ENCODE peak calls at places on chromosome 22, in nine cellular contexts. One of them, this sample, is unnamed.
A peak's percentile ranks its signal among the peaks of the same experiment; 100 is the strongest.

GRCh38 chr22:29509298-29509697 is 29.3 kb downstream of the NEFH start:
- DNase-seq in Karpas-422: no peak
- DNase-seq in stomach: no peak
- DNase-seq in fibroblast of lung: no peak
- DNase-seq in GM23248: no peak
- DNase-seq in psoas muscle: no peak
- DNase-seq in small intestine: no peak
- DNase-seq in adrenal gland: no peak
- DNase-seq in body of pancreas: no peak
- DNase-seq in this sample: no peak

GRCh38 chr22:43274595-43275240 is 68.5 kb downstream of the SCUBE1 start:
- DNase-seq in Karpas-422: no peak
- DNase-seq in stomach: no peak
- DNase-seq in fibroblast of lung: no peak
- DNase-seq in GM23248: no peak
- DNase-seq in psoas muscle: no peak
- DNase-seq in small intestine: no peak
- DNase-seq in adrenal gland: no peak
- DNase-seq in body of pancreas: no peak
- DNase-seq in this sample: no peak

GRCh38 chr22:20750461-20751184 is 23.3 kb upstream of the SERPIND1 start:
- DNase-seq in Karpas-422: no peak
- DNase-seq in stomach: peak; percentile 50
- DNase-seq in fibroblast of lung: peak; percentile 86
- DNase-seq in GM23248: peak; percentile 93
- DNase-seq in psoas muscle: peak; percentile 89
- DNase-seq in small intestine: peak; percentile 25
- DNase-seq in adrenal gland: peak; percentile 74
- DNase-seq in body of pancreas: peak; percentile 52
- DNase-seq in this sample: peak; percentile 80

GRCh38 chr22:33575041-33575440 is 345.2 kb downstream of the LARGE1 start:
- DNase-seq in Karpas-422: no peak
- DNase-seq in stomach: no peak
- DNase-seq in fibroblast of lung: no peak
- DNase-seq in GM23248: no peak
- DNase-seq in psoas muscle: no peak
- DNase-seq in small intestine: no peak
- DNase-seq in adrenal gland: no peak
- DNase-seq in body of pancreas: no peak
- DNase-seq in this sample: no peak

GRCh38 chr22:28911279-28911640 is 27.9 kb downstream of the ZNRF3 start:
- DNase-seq in Karpas-422: no peak
- DNase-seq in stomach: no peak
- DNase-seq in fibroblast of lung: no peak
- DNase-seq in GM23248: no peak
- DNase-seq in psoas muscle: no peak
- DNase-seq in small intestine: no peak
- DNase-seq in adrenal gland: no peak
- DNase-seq in body of pancreas: no peak
- DNase-seq in this sample: no peak

GRCh38 chr22:29733362-29734322 is 13.8 kb downstream of the CABP7 start:
- DNase-seq in Karpas-422: peak; percentile 77
- DNase-seq in stomach: no peak
- DNase-seq in fibroblast of lung: no peak
- DNase-seq in GM23248: no peak
- DNase-seq in psoas muscle: peak; percentile 81
- DNase-seq in small intestine: peak; percentile 83
- DNase-seq in adrenal gland: peak; percentile 79
- DNase-seq in body of pancreas: peak; percentile 60
- DNase-seq in this sample: no peak

GRCh38 chr22:29626497-29627195 is 23.2 kb downstream of the NF2 start:
- DNase-seq in Karpas-422: no peak
- DNase-seq in stomach: no peak
- DNase-seq in fibroblast of lung: peak; percentile 94
- DNase-seq in GM23248: peak; percentile 98
- DNase-seq in psoas muscle: no peak
- DNase-seq in small intestine: no peak
- DNase-seq in adrenal gland: no peak
- DNase-seq in body of pancreas: no peak
- DNase-seq in this sample: no peak

GRCh38 chr22:35896306-35896705 is 132.3 kb downstream of the RBFOX2 start:
- DNase-seq in Karpas-422: no peak
- DNase-seq in stomach: no peak
- DNase-seq in fibroblast of lung: no peak
- DNase-seq in GM23248: no peak
- DNase-seq in psoas muscle: no peak
- DNase-seq in small intestine: no peak
- DNase-seq in adrenal gland: no peak
- DNase-seq in body of pancreas: no peak
- DNase-seq in this sample: no peak

GRCh38 chr22:40966683-40967082 is 15.5 kb downstream of the RBX1 start:
- DNase-seq in Karpas-422: no peak
- DNase-seq in stomach: no peak
- DNase-seq in fibroblast of lung: no peak
- DNase-seq in GM23248: no peak
- DNase-seq in psoas muscle: no peak
- DNase-seq in small intestine: no peak
- DNase-seq in adrenal gland: no peak
- DNase-seq in body of pancreas: peak; percentile 32
- DNase-seq in this sample: no peak

GRCh38 chr22:42680648-42681047 is 31.5 kb upstream of the CYB5R3 start:
- DNase-seq in Karpas-422: no peak
- DNase-seq in stomach: no peak
- DNase-seq in fibroblast of lung: peak; percentile 94
- DNase-seq in GM23248: peak; percentile 97
- DNase-seq in psoas muscle: no peak
- DNase-seq in small intestine: peak; percentile 22
- DNase-seq in adrenal gland: no peak
- DNase-seq in body of pancreas: peak; percentile 40
- DNase-seq in this sample: peak; percentile 65

GRCh38 chr22:19113429-19113828 is 8.8 kb downstream of the DGCR2 start:
- DNase-seq in Karpas-422: no peak
- DNase-seq in stomach: no peak
- DNase-seq in fibroblast of lung: no peak
- DNase-seq in GM23248: no peak
- DNase-seq in psoas muscle: no peak
- DNase-seq in small intestine: no peak
- DNase-seq in adrenal gland: no peak
- DNase-seq in body of pancreas: no peak
- DNase-seq in this sample: no peak

GRCh38 chr22:19111140-19111539 is 11.1 kb downstream of the DGCR2 start:
- DNase-seq in Karpas-422: no peak
- DNase-seq in stomach: no peak
- DNase-seq in fibroblast of lung: no peak
- DNase-seq in GM23248: no peak
- DNase-seq in psoas muscle: no peak
- DNase-seq in small intestine: no peak
- DNase-seq in adrenal gland: no peak
- DNase-seq in body of pancreas: no peak
- DNase-seq in this sample: no peak

GRCh38 chr22:19110064-19110458 is 12.2 kb downstream of the DGCR2 start:
- DNase-seq in Karpas-422: no peak
- DNase-seq in stomach: no peak
- DNase-seq in fibroblast of lung: no peak
- DNase-seq in GM23248: no peak
- DNase-seq in psoas muscle: no peak
- DNase-seq in small intestine: no peak
- DNase-seq in adrenal gland: no peak
- DNase-seq in body of pancreas: no peak
- DNase-seq in this sample: no peak

GRCh38 chr22:19109198-19110063 is 12.8 kb downstream of the DGCR2 start:
- DNase-seq in Karpas-422: peak; percentile 76
- DNase-seq in stomach: peak; percentile 68
- DNase-seq in fibroblast of lung: peak; percentile 48
- DNase-seq in GM23248: peak; percentile 65
- DNase-seq in psoas muscle: no peak
- DNase-seq in small intestine: peak; percentile 83
- DNase-seq in adrenal gland: no peak
- DNase-seq in body of pancreas: peak; percentile 79
- DNase-seq in this sample: no peak

DNA sequence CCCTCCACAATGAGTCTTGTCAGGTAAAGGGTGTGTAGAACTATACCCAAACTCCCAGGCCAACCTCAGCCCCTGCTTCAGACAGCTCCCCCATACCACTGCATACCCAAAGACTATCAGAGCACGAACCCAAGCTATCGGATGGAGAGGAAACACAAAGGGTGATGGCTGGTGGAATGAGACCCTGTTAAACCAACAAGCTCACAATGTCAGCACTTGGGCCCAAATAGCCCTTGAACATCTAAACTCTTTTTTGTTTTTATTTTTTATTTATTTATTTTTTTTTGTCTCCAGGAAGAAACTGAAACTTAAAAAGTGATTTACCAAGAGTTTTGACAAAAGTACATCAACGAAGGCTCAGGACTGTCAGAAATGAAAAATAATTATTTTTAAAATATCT is 10.6 kb downstream of the DGCR2 start:
- DNase-seq in Karpas-422: no peak
- DNase-seq in stomach: no peak
- DNase-seq in fibroblast of lung: no peak
- DNase-seq in GM23248: no peak
- DNase-seq in psoas muscle: no peak
- DNase-seq in small intestine: no peak
- DNase-seq in adrenal gland: no peak
- DNase-seq in body of pancreas: no peak
- DNase-seq in this sample: no peak
- H3K4me3 ChIP-seq in Karpas-422: no peak overlapping the region
- H3K4me3 ChIP-seq in stomach: no peak overlapping the region
- H3K4me3 ChIP-seq in fibroblast of lung: no peak overlapping the region
- H3K4me3 ChIP-seq in GM23248: no peak overlapping the region
- H3K4me3 ChIP-seq in psoas muscle: no peak overlapping the region
- H3K4me3 ChIP-seq in small intestine: no peak overlapping the region
- H3K4me3 ChIP-seq in adrenal gland: no peak overlapping the region
- H3K4me3 ChIP-seq in body of pancreas: no peak overlapping the region
- H3K4me3 ChIP-seq in this sample: no peak overlapping the region

DNA sequence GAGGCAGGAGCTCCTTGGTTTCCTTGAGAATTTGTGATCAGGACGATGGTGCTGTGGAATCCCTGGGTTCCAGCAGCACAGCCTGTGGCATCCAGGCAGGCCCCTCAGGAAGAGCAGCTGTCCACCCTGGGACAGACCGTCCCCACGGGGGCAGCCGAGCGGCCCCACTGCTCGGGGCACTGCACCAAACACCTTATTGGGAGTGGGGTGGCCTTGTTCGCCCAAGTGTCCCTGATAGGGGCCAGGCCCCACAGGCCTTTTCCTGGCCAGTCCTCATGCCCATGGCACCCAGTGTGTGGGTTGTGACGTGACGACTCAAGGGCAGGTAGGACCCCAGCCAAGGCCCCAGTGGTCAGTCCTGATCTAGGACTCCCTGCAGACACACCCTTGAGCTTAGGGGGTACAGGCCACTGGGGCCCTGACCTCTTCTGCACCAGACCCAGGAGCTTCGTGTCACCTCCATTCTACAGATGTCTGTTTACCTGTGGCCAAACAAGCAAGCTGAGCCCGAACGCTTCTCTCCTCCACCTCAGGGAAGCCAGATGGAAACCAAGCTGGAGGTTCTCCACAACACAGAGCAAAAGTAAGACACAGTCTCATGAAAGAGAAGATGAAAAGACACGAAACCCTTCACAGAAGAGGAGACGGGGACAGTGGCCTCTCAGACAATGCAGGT is 1.5 kb upstream of the BRD1 start:
- DNase-seq in Karpas-422: no peak
- DNase-seq in stomach: no peak
- DNase-seq in fibroblast of lung: no peak
- DNase-seq in GM23248: no peak
- DNase-seq in psoas muscle: peak; percentile 49
- DNase-seq in small intestine: no peak
- DNase-seq in adrenal gland: no peak
- DNase-seq in body of pancreas: no peak
- DNase-seq in this sample: no peak
- H3K27ac ChIP-seq in Karpas-422: no peak overlapping the region
- H3K27ac ChIP-seq in stomach: no peak overlapping the region
- H3K27ac ChIP-seq in fibroblast of lung: no peak overlapping the region
- H3K27ac ChIP-seq in GM23248: no peak overlapping the region
- H3K27ac ChIP-seq in psoas muscle: no peak overlapping the region
- H3K27ac ChIP-seq in small intestine: no peak overlapping the region
- H3K27ac ChIP-seq in adrenal gland: no peak overlapping the region
- H3K27ac ChIP-seq in body of pancreas: no peak overlapping the region
- H3K27ac ChIP-seq in this sample: no peak overlapping the region

DNA sequence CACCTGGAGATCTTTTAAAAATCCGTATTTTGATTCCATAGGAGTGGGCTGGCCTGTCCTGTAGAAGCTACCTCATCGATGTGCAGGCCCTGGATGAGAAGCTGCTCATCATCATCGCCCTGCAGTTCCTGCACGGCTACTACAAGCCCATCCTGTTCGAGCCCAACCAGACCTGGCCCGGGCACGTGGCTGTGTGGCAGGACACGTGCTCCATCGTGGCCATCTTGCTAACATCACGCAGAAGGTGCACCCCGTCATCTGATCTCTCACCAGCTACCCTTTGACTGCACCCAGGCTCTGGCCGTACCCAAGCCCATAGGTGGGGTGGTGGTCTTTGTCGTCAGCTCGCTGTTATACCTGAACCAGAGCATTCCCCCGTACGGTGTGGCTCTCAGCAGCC is 14.2 kb upstream of the SLC5A4 start:
- DNase-seq in Karpas-422: no peak
- DNase-seq in stomach: no peak
- DNase-seq in fibroblast of lung: no peak
- DNase-seq in GM23248: no peak
- DNase-seq in psoas muscle: no peak
- DNase-seq in small intestine: no peak
- DNase-seq in adrenal gland: no peak
- DNase-seq in body of pancreas: no peak
- DNase-seq in this sample: no peak
- H3K4me3 ChIP-seq in Karpas-422: no peak overlapping the region
- H3K4me3 ChIP-seq in stomach: no peak overlapping the region
- H3K4me3 ChIP-seq in fibroblast of lung: no peak overlapping the region
- H3K4me3 ChIP-seq in GM23248: no peak overlapping the region
- H3K4me3 ChIP-seq in psoas muscle: no peak overlapping the region
- H3K4me3 ChIP-seq in small intestine: no peak overlapping the region
- H3K4me3 ChIP-seq in adrenal gland: no peak overlapping the region
- H3K4me3 ChIP-seq in body of pancreas: no peak overlapping the region
- H3K4me3 ChIP-seq in this sample: no peak overlapping the region

DNA sequence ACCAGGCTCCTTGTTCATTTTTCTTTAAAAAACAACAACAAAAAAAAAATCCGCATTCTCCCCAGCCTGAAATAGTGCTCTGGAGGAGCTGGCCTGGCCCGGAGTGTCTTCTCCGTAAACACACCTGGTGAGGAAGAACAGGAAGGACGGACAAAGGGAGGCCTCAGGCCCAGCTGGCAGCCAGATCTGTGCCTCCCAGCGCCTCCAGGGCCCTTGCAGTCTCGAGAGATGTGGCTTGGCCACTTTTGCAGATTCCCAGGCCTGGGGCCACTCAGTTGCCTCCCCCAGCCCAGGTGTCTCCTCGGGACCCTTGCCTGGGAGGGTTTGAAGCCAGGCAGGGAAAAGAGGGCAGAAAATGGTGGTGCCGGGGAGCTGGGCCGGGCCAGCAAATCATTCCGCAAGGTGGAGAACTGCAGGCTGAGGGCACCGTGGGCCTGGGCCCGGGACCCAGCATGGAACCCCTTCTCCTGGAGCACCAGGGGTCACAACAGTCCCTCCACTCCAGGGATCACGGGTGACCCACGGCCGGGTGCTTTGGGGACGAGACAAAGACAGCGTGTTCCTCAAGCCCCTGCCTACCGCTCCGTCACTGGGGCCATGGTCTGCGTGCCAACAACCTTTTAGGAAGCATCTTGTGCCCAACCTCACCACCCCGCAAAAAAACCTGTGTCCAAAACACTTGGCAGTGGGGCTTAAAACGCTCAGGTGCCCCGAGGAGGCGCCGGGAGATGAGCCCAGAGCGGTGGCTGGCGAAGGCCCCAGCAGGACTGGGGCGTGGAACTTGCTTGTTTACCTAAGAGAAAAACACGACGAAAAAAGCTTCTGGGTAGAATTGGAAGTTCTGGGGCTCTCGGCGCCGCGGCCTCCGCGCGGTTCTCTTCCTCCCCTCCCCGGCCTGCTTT is 67.1 kb upstream of the WNT7B start:
- DNase-seq in Karpas-422: no peak
- DNase-seq in stomach: peak; percentile 54
- DNase-seq in fibroblast of lung: peak; percentile 35
- DNase-seq in GM23248: peak; percentile 67
- DNase-seq in psoas muscle: peak; percentile 79
- DNase-seq in small intestine: peak; percentile 49
- DNase-seq in adrenal gland: no peak
- DNase-seq in body of pancreas: peak; percentile 60
- DNase-seq in this sample: peak; percentile 73
- H3K27ac ChIP-seq in Karpas-422: no peak overlapping the region
- H3K27ac ChIP-seq in stomach: peak overlapping the region; percentile 92
- H3K27ac ChIP-seq in fibroblast of lung: peak overlapping the region; percentile 86
- H3K27ac ChIP-seq in GM23248: peak overlapping the region; percentile 64
- H3K27ac ChIP-seq in psoas muscle: peak overlapping the region; percentile 99
- H3K27ac ChIP-seq in small intestine: peak overlapping the region; percentile 61
- H3K27ac ChIP-seq in adrenal gland: no peak overlapping the region
- H3K27ac ChIP-seq in body of pancreas: peak overlapping the region; percentile 94
- H3K27ac ChIP-seq in this sample: peak overlapping the region; percentile 94